ENCODE peak calls at places on chromosomes 6 and 20, in four cellular contexts. One of them, this sample, is unnamed.

GRCh38 chr6:19668710-19669109 is 168.5 kb upstream of the ID4 start:
- DNase-seq in activated CD4-positive, CD25-positive, alpha-beta regulatory T cell: no peak
- DNase-seq in AG09309: peak
- DNase-seq in fibroblast of mammary gland: no peak
- DNase-seq in this sample: no peak

GRCh38 chr6:6684365-6684833 is 95.9 kb downstream of the LY86 start:
- DNase-seq in activated CD4-positive, CD25-positive, alpha-beta regulatory T cell: no peak
- DNase-seq in AG09309: no peak
- DNase-seq in fibroblast of mammary gland: no peak
- DNase-seq in this sample: no peak

GRCh38 chr20:36491901-36492617 is 49.3 kb upstream of the MYL9 start:
- DNase-seq in activated CD4-positive, CD25-positive, alpha-beta regulatory T cell: peak
- DNase-seq in AG09309: no peak
- DNase-seq in fibroblast of mammary gland: no peak
- DNase-seq in this sample: no peak

GRCh38 chr6:127058027-127058426 is 60.4 kb upstream of the RSPO3 start:
- DNase-seq in activated CD4-positive, CD25-positive, alpha-beta regulatory T cell: no peak
- DNase-seq in AG09309: no peak
- DNase-seq in fibroblast of mammary gland: peak
- DNase-seq in this sample: no peak

GRCh38 chr6:168410035-168410434 is 30.9 kb upstream of the SMOC2 start:
- DNase-seq in activated CD4-positive, CD25-positive, alpha-beta regulatory T cell: no peak
- DNase-seq in AG09309: no peak
- DNase-seq in fibroblast of mammary gland: no peak
- DNase-seq in this sample: no peak

GRCh38 chr6:157518399-157519250 is 137.6 kb downstream of the ZDHHC14 start:
- DNase-seq in activated CD4-positive, CD25-positive, alpha-beta regulatory T cell: no peak
- DNase-seq in AG09309: no peak
- DNase-seq in fibroblast of mammary gland: no peak
- DNase-seq in this sample: no peak

GRCh38 chr20:49505518-49505917 is 23.1 kb upstream of the KCNB1 start:
- DNase-seq in activated CD4-positive, CD25-positive, alpha-beta regulatory T cell: no peak
- DNase-seq in AG09309: no peak
- DNase-seq in fibroblast of mammary gland: peak
- DNase-seq in this sample: no peak

GRCh38 chr20:20393770-20394169 is 25.9 kb downstream of the INSM1 start:
- DNase-seq in activated CD4-positive, CD25-positive, alpha-beta regulatory T cell: no peak
- DNase-seq in AG09309: no peak
- DNase-seq in fibroblast of mammary gland: peak
- DNase-seq in this sample: no peak

GRCh38 chr6:150667977-150668716 is 68.5 kb downstream of the PLEKHG1 start:
- DNase-seq in activated CD4-positive, CD25-positive, alpha-beta regulatory T cell: no peak
- DNase-seq in AG09309: peak
- DNase-seq in fibroblast of mammary gland: peak
- DNase-seq in this sample: peak

This sample was measured in AG09319.